ENCODE peak calls at places on chromosomes 16 and 17, in six cellular contexts. One of them, this sample, is unnamed.

GRCh38 chr17:4800462-4801185 is 1.5 kb downstream of the C17orf114 start:
- DNase-seq in heart left ventricle: no peak
- DNase-seq in activated naive CD8-positive, alpha-beta T cell treated with anti-CD3 and anti-CD28 coated beads for 36 hours: no peak
- DNase-seq in right lobe of liver: no peak
- DNase-seq in T follicular helper cell: no peak
- DNase-seq in HS-5: no peak
- DNase-seq in this sample: no peak

GRCh38 chr16:81576696-81577095 is 132.1 kb downstream of the CMIP start:
- DNase-seq in heart left ventricle: no peak
- DNase-seq in activated naive CD8-positive, alpha-beta T cell treated with anti-CD3 and anti-CD28 coated beads for 36 hours: no peak
- DNase-seq in right lobe of liver: no peak
- DNase-seq in T follicular helper cell: no peak
- DNase-seq in HS-5: no peak
- DNase-seq in this sample: no peak

GRCh38 chr17:37608369-37609169 is 649 bp downstream of the SYNRG start:
- DNase-seq in heart left ventricle: no peak
- DNase-seq in activated naive CD8-positive, alpha-beta T cell treated with anti-CD3 and anti-CD28 coated beads for 36 hours: no peak
- DNase-seq in right lobe of liver: no peak
- DNase-seq in T follicular helper cell: no peak
- DNase-seq in HS-5: no peak
- DNase-seq in this sample: peak; percentile 55

GRCh38 chr16:68400083-68400923 is 48.0 kb downstream of the SMPD3 start:
- DNase-seq in heart left ventricle: no peak
- DNase-seq in activated naive CD8-positive, alpha-beta T cell treated with anti-CD3 and anti-CD28 coated beads for 36 hours: no peak
- DNase-seq in right lobe of liver: peak; percentile 31
- DNase-seq in T follicular helper cell: no peak
- DNase-seq in HS-5: no peak
- DNase-seq in this sample: no peak

GRCh38 chr16:81237282-81237681 is 1.2 kb upstream of the BCO1 start:
- DNase-seq in heart left ventricle: peak; percentile 88
- DNase-seq in activated naive CD8-positive, alpha-beta T cell treated with anti-CD3 and anti-CD28 coated beads for 36 hours: no peak
- DNase-seq in right lobe of liver: peak; percentile 76
- DNase-seq in T follicular helper cell: no peak
- DNase-seq in HS-5: no peak
- DNase-seq in this sample: peak; percentile 75

GRCh38 chr16:85240982-85241924 is 129.0 kb upstream of the CIBAR2 start:
- DNase-seq in heart left ventricle: no peak
- DNase-seq in activated naive CD8-positive, alpha-beta T cell treated with anti-CD3 and anti-CD28 coated beads for 36 hours: no peak
- DNase-seq in right lobe of liver: no peak
- DNase-seq in T follicular helper cell: no peak
- DNase-seq in HS-5: no peak
- DNase-seq in this sample: no peak

GRCh38 chr16:49749816-49750215 is 106.1 kb downstream of the ZNF423 start:
- DNase-seq in heart left ventricle: no peak
- DNase-seq in activated naive CD8-positive, alpha-beta T cell treated with anti-CD3 and anti-CD28 coated beads for 36 hours: no peak
- DNase-seq in right lobe of liver: no peak
- DNase-seq in T follicular helper cell: no peak
- DNase-seq in HS-5: no peak
- DNase-seq in this sample: no peak

GRCh38 chr16:21599158-21599993 is at the start of gene METTL9:
- DNase-seq in heart left ventricle: peak; percentile 96
- DNase-seq in activated naive CD8-positive, alpha-beta T cell treated with anti-CD3 and anti-CD28 coated beads for 36 hours: peak; percentile 96
- DNase-seq in right lobe of liver: peak; percentile 97
- DNase-seq in T follicular helper cell: peak; percentile 90
- DNase-seq in HS-5: peak; percentile 70
- DNase-seq in this sample: peak; percentile 92

GRCh38 chr16:4313563-4314531 is 2.0 kb upstream of the GLIS2 start:
- DNase-seq in heart left ventricle: no peak
- DNase-seq in activated naive CD8-positive, alpha-beta T cell treated with anti-CD3 and anti-CD28 coated beads for 36 hours: no peak
- DNase-seq in right lobe of liver: peak; percentile 82
- DNase-seq in T follicular helper cell: no peak
- DNase-seq in HS-5: no peak
- DNase-seq in this sample: peak; percentile 24

GRCh38 chr16:31009894-31010293 is 544 bp downstream of the STX1B start:
- DNase-seq in heart left ventricle: peak; percentile 14
- DNase-seq in activated naive CD8-positive, alpha-beta T cell treated with anti-CD3 and anti-CD28 coated beads for 36 hours: no peak
- DNase-seq in right lobe of liver: no peak
- DNase-seq in T follicular helper cell: no peak
- DNase-seq in HS-5: no peak
- DNase-seq in this sample: no peak

GRCh38 chr17:12067425-12067824 is 46.7 kb downstream of the MAP2K4 start:
- DNase-seq in heart left ventricle: no peak
- DNase-seq in activated naive CD8-positive, alpha-beta T cell treated with anti-CD3 and anti-CD28 coated beads for 36 hours: no peak
- DNase-seq in right lobe of liver: no peak
- DNase-seq in T follicular helper cell: no peak
- DNase-seq in HS-5: no peak
- DNase-seq in this sample: no peak

GRCh38 chr17:38918129-38918913 is 7.1 kb upstream of the LASP1NB start:
- DNase-seq in heart left ventricle: no peak
- DNase-seq in activated naive CD8-positive, alpha-beta T cell treated with anti-CD3 and anti-CD28 coated beads for 36 hours: no peak
- DNase-seq in right lobe of liver: no peak
- DNase-seq in T follicular helper cell: no peak
- DNase-seq in HS-5: no peak
- DNase-seq in this sample: no peak

GRCh38 chr17:66717680-66718079 is 117.2 kb upstream of the CACNG5 start:
- DNase-seq in heart left ventricle: no peak
- DNase-seq in activated naive CD8-positive, alpha-beta T cell treated with anti-CD3 and anti-CD28 coated beads for 36 hours: no peak
- DNase-seq in right lobe of liver: no peak
- DNase-seq in T follicular helper cell: no peak
- DNase-seq in HS-5: no peak
- DNase-seq in this sample: no peak

This sample was measured in M059J.